ENCODE peak calls at places on chromosome 10, in seven cellular contexts. E, R, C, D, S, H and N are unnamed samples. For H3K9me3, the result is how much of the 10 kb centered on the place peaks cover.

GRCh38 chr10:79378647-79379511 is 31.6 kb downstream of the PPIF start:
- DNase-seq in E (no peak), R (no peak), C (no peak), D (no peak), S (no peak), H (peak), N (no peak)

GRCh38 chr10:99540673-99541531 is 8.2 kb downstream of the NKX2-3 start:
- DNase-seq in E (no peak), R (no peak), C (peak), D (peak), S (no peak), H (no peak), N (peak)

GRCh38 chr10:76036962-76037361 is 605.5 kb downstream of the LRMDA start:
- DNase-seq in E (peak), R (no peak), C (no peak), D (no peak), S (no peak), H (no peak), N (no peak)

GRCh38 chr10:50431118-50431517 is 179.8 kb upstream of the ASAH2 start:
- DNase-seq in E (no peak), R (peak), C (no peak), D (no peak), S (no peak), H (no peak), N (no peak)

GRCh38 chr10:103254538-103255325 is 9.0 kb downstream of the RPEL1 start:
- DNase-seq in E (no peak), R (peak), C (no peak), D (peak), S (no peak), H (peak), N (no peak)

GRCh38 chr10:23405540-23405939 is 33.3 kb upstream of the OTUD1 start:
- DNase-seq in E (peak), R (peak), C (no peak), D (no peak), S (no peak), H (no peak), N (no peak)

GRCh38 chr10:10564081-10564480 is 453.6 kb upstream of the CELF2 start:
- DNase-seq in E (no peak), R (no peak), C (no peak), D (no peak), S (no peak), H (no peak), N (no peak)

GRCh38 chr10:60389413-60390009 is at the start of gene ANK3:
- DNase-seq in E (no peak), R (no peak), C (no peak), D (no peak), S (no peak), H (no peak), N (no peak)

GRCh38 chr10:11832042-11832441 is 8.9 kb downstream of the PROSER2 start:
- DNase-seq in E (peak), R (no peak), C (no peak), D (no peak), S (no peak), H (no peak), N (no peak)

GRCh38 chr10:62614389-62615157 is 189.9 kb upstream of the ADO start:
- DNase-seq in E (no peak), R (peak), C (no peak), D (no peak), S (peak), H (no peak), N (no peak)

GRCh38 chr10:90644165-90644564 is 213.7 kb downstream of the HTR7 start:
- DNase-seq in E (no peak), R (no peak), C (no peak), D (no peak), S (no peak), H (no peak), N (no peak)

GRCh38 chr10:110510086-110510485 is 12.4 kb downstream of the DUSP5 start:
- DNase-seq in E (no peak), R (no peak), C (no peak), D (no peak), S (no peak), H (no peak), N (no peak)

GRCh38 chr10:69629519-69629896 is 539 bp upstream of the FAM241B start:
- DNase-seq in E (no peak), R (no peak), C (no peak), D (no peak), S (no peak), H (peak), N (no peak)

GRCh38 chr10:112115781-112116385 is 67.7 kb downstream of the GPAM start:
- DNase-seq in E (peak), R (peak), C (peak), D (peak), S (no peak), H (peak), N (peak)

GRCh38 chr10:92573091-92573797 is 649 bp downstream of the IDE start:
- DNase-seq in E (no peak), R (peak), C (peak), D (peak), S (no peak), H (no peak), N (peak)

GRCh38 chr10:130138479-130138866 is 2.3 kb downstream of the GLRX3 start:
- DNase-seq in E (peak), R (peak), C (no peak), D (peak), S (no peak), H (peak), N (no peak)

GRCh38 chr10:78474743-78475142 is 441.1 kb downstream of the RPS24 start:
- DNase-seq in E (no peak), R (no peak), C (no peak), D (no peak), S (no peak), H (no peak), N (no peak)

GRCh38 chr10:86335257-86335656 is 31.3 kb downstream of the GRID1 start:
- DNase-seq in E (no peak), R (no peak), C (no peak), D (no peak), S (no peak), H (no peak), N (no peak)

GRCh38 chr10:46544989-46545791 is 11.3 kb downstream of the GPRIN2 start:
- DNase-seq in E (no peak), R (no peak), C (no peak), D (peak), S (no peak), H (peak), N (peak)

GRCh38 chr10:36779238-36779846 is 346.1 kb upstream of the ANKRD30A start:
- DNase-seq in E (peak), R (peak), C (no peak), D (peak), S (no peak), H (peak), N (peak)

GRCh38 chr10:42421812-42422211 is 216.6 kb downstream of the ZNF33B start:
- DNase-seq in E (no peak), R (no peak), C (no peak), D (no peak), S (no peak), H (no peak), N (no peak)
- H3K9me3 ChIP-seq in E (under half), R (under half), C (half or more), D (under half), S (under half), H (under half), N (under half)

GRCh38 chr10:123153486-123154091 is 613 bp upstream of the BUB3 start:
- DNase-seq in E (no peak), R (no peak), C (no peak), D (no peak), S (no peak), H (no peak), N (no peak)

GRCh38 chr10:123154092-123154942 is at the start of gene BUB3:
- DNase-seq in E (peak), R (peak), C (peak), D (peak), S (peak), H (peak), N (peak)

GRCh38 chr10:123157210-123157609 is 3.0 kb downstream of the BUB3 start:
- DNase-seq in E (peak), R (peak), C (no peak), D (no peak), S (no peak), H (no peak), N (no peak)

GRCh38 chr10:123154943-123155505 is 822 bp downstream of the BUB3 start:
- DNase-seq in E (peak), R (peak), C (no peak), D (no peak), S (no peak), H (no peak), N (no peak)

DNA sequence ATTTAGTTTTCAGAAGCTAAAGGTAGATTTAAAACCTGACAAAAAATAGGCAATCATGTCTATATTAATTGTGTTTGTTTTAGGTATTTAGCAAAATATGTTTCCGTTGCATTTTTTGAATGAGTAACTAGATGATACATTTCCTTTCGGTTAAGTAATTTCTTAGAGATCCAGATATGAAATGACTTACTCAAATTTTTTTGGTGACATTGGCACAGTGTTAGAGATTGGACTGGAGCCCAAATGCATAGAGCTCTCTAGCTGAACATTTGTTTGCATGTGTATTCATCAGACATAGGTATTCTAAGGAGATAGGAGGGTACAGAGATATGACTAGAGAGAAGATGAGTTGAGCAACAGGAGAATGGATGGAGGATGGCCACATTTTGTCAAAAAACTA is 1.9 kb downstream of the BUB3 start:
- DNase-seq in E (no peak), R (peak), C (no peak), D (no peak), S (no peak), H (no peak), N (no peak)
- TF ChIP-seq RFX5 in E (no peak), R (no peak), C (no peak), D (no peak), S (no peak), H (no peak), N (no peak)

GRCh38 chr10:116002735-116003134 is 270.3 kb downstream of the GFRA1 start:
- DNase-seq in E (no peak), R (no peak), C (no peak), D (no peak), S (no peak), H (no peak), N (no peak)
- TF ChIP-seq USF2 in E (no peak), R (no peak), C (no peak), D (no peak), S (no peak), H (no peak), N (no peak)

GRCh38 chr10:108904163-108904878 is 1019.0 kb downstream of the XPNPEP1 start:
- DNase-seq in E (no peak), R (no peak), C (no peak), D (no peak), S (no peak), H (no peak), N (peak)
- H3K9me3 ChIP-seq in E (under half), R (under half), C (under half), D (under half), S (under half), H (under half), N (under half)